ENCODE peak calls at places on chromosomes 11 and 22, in five cellular contexts. V is H54, D is GM12891, L is adrenal gland, E is transverse colon. W is an unnamed sample.

GRCh38 chr11:12680246-12680939 is 6.2 kb downstream of the TEAD1 start:
- DNase-seq in V (no peak), D (no peak), L (peak), E (peak), W (peak)

GRCh38 chr11:112221263-112221835 is 4.9 kb upstream of the PTS start:
- DNase-seq in V (no peak), D (no peak), L (no peak), E (no peak), W (no peak)

GRCh38 chr22:39543095-39543494 is 10.5 kb upstream of the RPS19BP1 start:
- DNase-seq in V (no peak), D (no peak), L (no peak), E (no peak), W (no peak)

GRCh38 chr11:115848080-115848479 is 343.9 kb upstream of the CADM1 start:
- DNase-seq in V (no peak), D (no peak), L (no peak), E (no peak), W (no peak)

GRCh38 chr22:29780781-29781676 is 13.9 kb downstream of the UQCR10 start:
- DNase-seq in V (peak), D (no peak), L (no peak), E (no peak), W (no peak)

GRCh38 chr11:67456068-67456705 is 1.0 kb downstream of the CABP4 start:
- DNase-seq in V (no peak), D (no peak), L (no peak), E (no peak), W (no peak)

GRCh38 chr11:132539590-132540368 is 992.5 kb downstream of the OPCML start:
- DNase-seq in V (no peak), D (no peak), L (no peak), E (no peak), W (no peak)

GRCh38 chr22:28116261-28116673 is 197.2 kb upstream of the PITPNB start:
- DNase-seq in V (no peak), D (no peak), L (no peak), E (peak), W (peak)

GRCh38 chr22:47320560-47320959 is 558.1 kb downstream of the TBC1D22A start:
- DNase-seq in V (no peak), D (no peak), L (no peak), E (no peak), W (no peak)

GRCh38 chr11:82733444-82734119 is at the start of gene FAM181B:
- DNase-seq in V (no peak), D (peak), L (peak), E (peak), W (peak)

GRCh38 chr22:39643311-39644083 is 72.9 kb downstream of the CACNA1I start:
- DNase-seq in V (no peak), D (no peak), L (peak), E (no peak), W (no peak)

GRCh38 chr11:74019104-74019738 is 10.3 kb upstream of the UCP3 start:
- DNase-seq in V (no peak), D (no peak), L (no peak), E (no peak), W (no peak)

GRCh38 chr22:39350803-39351688 is 1.3 kb downstream of the SYNGR1 start:
- DNase-seq in V (no peak), D (no peak), L (no peak), E (no peak), W (no peak)

GRCh38 chr11:94793822-94794221 is 25.7 kb downstream of the AMOTL1 start:
- DNase-seq in V (no peak), D (no peak), L (no peak), E (no peak), W (no peak)

GRCh38 chr11:122275513-122275912 is 159.5 kb upstream of the BLID start:
- DNase-seq in V (no peak), D (no peak), L (no peak), E (no peak), W (no peak)

GRCh38 chr11:120432056-120433018 is 79.2 kb upstream of the GRIK4 start:
- DNase-seq in V (peak), D (no peak), L (peak), E (no peak), W (no peak)

GRCh38 chr22:22856364-22856763 is 31.3 kb upstream of the IGLL5 start:
- DNase-seq in V (no peak), D (no peak), L (no peak), E (no peak), W (no peak)

DNA sequence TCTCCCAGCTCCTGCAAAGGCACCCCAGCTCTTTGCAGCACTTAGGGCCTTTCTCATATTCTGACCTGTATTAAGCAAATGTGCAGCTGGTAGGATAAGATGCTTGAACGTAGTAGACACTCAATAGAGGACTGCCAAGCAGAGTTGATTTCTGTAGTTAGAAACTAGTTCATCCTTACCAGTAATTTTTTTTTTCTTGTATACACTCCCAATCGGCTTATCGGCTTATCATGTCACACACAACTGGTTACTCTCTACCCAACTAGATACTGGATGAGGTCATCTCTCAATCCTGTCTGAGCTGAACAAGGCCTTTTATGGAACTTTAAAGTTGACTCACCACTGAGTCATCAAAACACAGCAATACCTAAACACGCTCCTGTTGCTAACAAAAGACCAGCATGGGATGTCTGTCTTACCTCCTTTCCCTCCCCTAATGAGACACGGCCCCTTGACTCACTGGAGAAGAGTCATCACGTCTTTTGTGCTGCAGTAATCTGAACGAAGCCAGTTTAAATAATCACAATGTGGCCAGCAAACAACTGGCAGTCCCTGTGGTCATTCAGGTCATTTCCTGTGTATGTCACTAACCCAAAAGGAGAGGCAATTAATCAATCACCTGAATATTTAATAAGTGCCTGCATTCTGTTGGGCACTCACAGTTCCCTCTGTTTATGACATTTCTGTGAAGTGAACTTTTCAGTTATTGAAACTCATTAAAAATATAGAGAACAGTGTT is 7.5 kb upstream of the WEE1 start:
- DNase-seq in V (peak), D (peak), L (peak), E (peak), W (no peak)
- TF ChIP-seq POLR2A in V (no peak), D (peak), L (no peak), E (peak), W (no peak)

GRCh38 chr22:46010951-46011626 is 34.1 kb upstream of the WNT7B start:
- DNase-seq in V (no peak), D (no peak), L (peak), E (no peak), W (no peak)
- TF ChIP-seq POLR2A in V (no peak), D (no peak), L (no peak), E (no peak), W (no peak)

GRCh38 chr11:3841426-3842304 is 906 bp upstream of the RHOG start:
- DNase-seq in V (peak), D (peak), L (peak), E (peak), W (peak)
- TF ChIP-seq POLR2A in V (peak), D (no peak), L (no peak), E (peak), W (no peak)

GRCh38 chr11:65417702-65418430 is 4.7 kb upstream of the NEAT1 start:
- DNase-seq in V (no peak), D (no peak), L (peak), E (peak), W (peak)
- TF ChIP-seq POLR2A in V (no peak), D (no peak), L (peak), E (peak), W (no peak)

GRCh38 chr11:59810911-59811259 is 307 bp upstream of the MRPL16 start:
- DNase-seq in V (no peak), D (no peak), L (no peak), E (no peak), W (no peak)

GRCh38 chr11:59807047-59807446 is 3.5 kb downstream of the MRPL16 start:
- DNase-seq in V (no peak), D (no peak), L (no peak), E (peak), W (no peak)

GRCh38 chr11:59812220-59812619 is 1.6 kb upstream of the MRPL16 start:
- DNase-seq in V (no peak), D (no peak), L (no peak), E (no peak), W (no peak)

GRCh38 chr11:59813364-59813763 is 2.8 kb upstream of the MRPL16 start:
- DNase-seq in V (no peak), D (no peak), L (no peak), E (no peak), W (no peak)

DNA sequence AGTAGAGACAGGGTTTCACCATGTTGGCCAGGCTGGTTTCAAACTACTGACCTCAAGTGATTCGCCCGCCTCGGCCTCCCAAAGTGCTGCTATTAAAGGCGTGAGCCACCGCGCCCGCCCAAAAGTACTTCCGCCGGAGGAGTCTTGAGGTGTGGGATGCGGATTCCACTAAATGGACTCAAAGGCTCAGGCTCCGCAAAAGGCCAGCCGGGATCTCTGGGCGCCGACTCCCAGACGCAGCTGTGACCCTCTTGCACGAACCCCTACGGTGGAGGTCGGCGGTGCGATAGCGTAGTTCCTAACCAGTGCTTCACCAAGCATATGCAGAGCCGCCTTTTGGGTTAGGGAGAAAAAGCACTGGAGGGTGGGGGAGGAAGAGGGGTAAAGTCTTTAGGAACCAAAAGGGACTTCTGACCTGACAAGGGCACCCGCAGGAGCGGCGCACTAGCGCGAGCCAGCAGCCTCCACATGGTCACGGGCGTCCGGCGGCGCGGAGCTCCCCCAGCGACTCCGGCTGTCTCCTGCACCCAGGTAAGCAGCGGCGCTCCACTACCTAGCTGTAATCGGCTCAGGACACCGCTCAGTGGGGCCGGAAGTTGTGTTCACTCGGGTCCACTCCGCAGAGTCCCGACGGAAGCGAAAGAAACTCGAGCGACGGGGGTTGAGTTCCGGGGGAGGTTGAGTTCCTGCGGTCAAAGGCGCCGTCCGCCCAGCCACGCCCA is at the start of gene MRPL16:
- DNase-seq in V (peak), D (peak), L (peak), E (peak), W (peak)
- TF ChIP-seq POLR2A in V (peak), D (peak), L (no peak), E (peak), W (no peak)

GRCh38 chr11:117327567-117328413 is at the start of gene CEP164:
- DNase-seq in V (peak), D (peak), L (peak), E (peak), W (peak)
- TF ChIP-seq POLR2A in V (peak), D (peak), L (peak), E (peak), W (no peak)

GRCh38 chr11:75403037-75403436 is 3.7 kb downstream of the RPS3 start:
- DNase-seq in V (no peak), D (no peak), L (no peak), E (no peak), W (no peak)
- TF ChIP-seq POLR2A in V (no peak), D (no peak), L (no peak), E (no peak), W (no peak)

GRCh38 chr22:43127166-43127908 is 15.9 kb downstream of the MCAT start:
- DNase-seq in V (no peak), D (no peak), L (no peak), E (peak), W (no peak)
- TF ChIP-seq POLR2A in V (no peak), D (no peak), L (no peak), E (peak), W (no peak)

GRCh38 chr11:102050927-102051575 is 3.8 kb downstream of the CFAP300 start:
- DNase-seq in V (no peak), D (no peak), L (no peak), E (no peak), W (no peak)

GRCh38 chr11:102046841-102047240 is 396 bp upstream of the CFAP300 start:
- DNase-seq in V (no peak), D (no peak), L (no peak), E (no peak), W (no peak)

GRCh38 chr11:102047305-102047924 is at the start of gene CFAP300:
- DNase-seq in V (peak), D (peak), L (peak), E (peak), W (peak)
- TF ChIP-seq POLR2A in V (peak), D (no peak), L (no peak), E (no peak), W (no peak)

GRCh38 chr22:41800348-41801146 is at the start of gene CCDC134:
- DNase-seq in V (peak), D (peak), L (peak), E (peak), W (peak)
- TF ChIP-seq POLR2A in V (peak), D (peak), L (peak), E (peak), W (no peak)